ENCODE peak calls at places on chromosome 2, in five cellular contexts. J, G, H, A and M are unnamed samples.

GRCh38 chr2:47890711-47891368 is 15.5 kb downstream of the FBXO11 start:
- DNase-seq in J (no peak), G (no peak), H (no peak), A (no peak), M (no peak)

GRCh38 chr2:71154798-71155197 is 24.4 kb downstream of the MPHOSPH10 start:
- DNase-seq in J (no peak), G (peak), H (no peak), A (peak), M (no peak)

GRCh38 chr2:9658972-9659371 is 28.2 kb upstream of the YWHAQ start:
- DNase-seq in J (no peak), G (peak), H (no peak), A (no peak), M (no peak)

GRCh38 chr2:50840346-50841124 is 191.4 kb downstream of the NRXN1 start:
- DNase-seq in J (no peak), G (no peak), H (no peak), A (no peak), M (no peak)

GRCh38 chr2:1644427-1644826 is 99.9 kb downstream of the PXDN start:
- DNase-seq in J (no peak), G (no peak), H (no peak), A (no peak), M (no peak)

GRCh38 chr2:152400607-152401214 is 65.7 kb downstream of the FMNL2 start:
- DNase-seq in J (no peak), G (no peak), H (no peak), A (no peak), M (no peak)

GRCh38 chr2:11493282-11493681 is 27.3 kb upstream of the E2F6 start:
- DNase-seq in J (no peak), G (no peak), H (no peak), A (no peak), M (no peak)

GRCh38 chr2:122927217-122927616 is 1097.9 kb upstream of the CNTNAP5 start:
- DNase-seq in J (no peak), G (no peak), H (no peak), A (no peak), M (no peak)

GRCh38 chr2:19580830-19581229 is 222.4 kb upstream of the OSR1 start:
- DNase-seq in J (no peak), G (no peak), H (no peak), A (no peak), M (no peak)

GRCh38 chr2:215328066-215328465 is 16.2 kb downstream of the ATIC start:
- DNase-seq in J (no peak), G (no peak), H (no peak), A (no peak), M (no peak)

GRCh38 chr2:143296089-143296488 is 166.9 kb downstream of the ARHGAP15 start:
- DNase-seq in J (no peak), G (no peak), H (no peak), A (no peak), M (no peak)

GRCh38 chr2:86454238-86454637 is 13.1 kb downstream of the KDM3A start:
- DNase-seq in J (no peak), G (no peak), H (no peak), A (no peak), M (no peak)

GRCh38 chr2:137929504-137929886 is 34.8 kb upstream of the HNMT start:
- DNase-seq in J (no peak), G (no peak), H (no peak), A (no peak), M (no peak)

GRCh38 chr2:39731546-39731945 is 47.5 kb downstream of the THUMPD2 start:
- DNase-seq in J (no peak), G (no peak), H (no peak), A (peak), M (no peak)

GRCh38 chr2:39730276-39730675 is 48.8 kb downstream of the THUMPD2 start:
- DNase-seq in J (no peak), G (no peak), H (no peak), A (no peak), M (no peak)

GRCh38 chr2:39732492-39732891 is 46.6 kb downstream of the THUMPD2 start:
- DNase-seq in J (no peak), G (no peak), H (no peak), A (no peak), M (no peak)

GRCh38 chr2:39728941-39729351 is 50.1 kb downstream of the THUMPD2 start:
- DNase-seq in J (no peak), G (peak), H (peak), A (peak), M (no peak)

GRCh38 chr2:39730685-39731302 is 48.3 kb downstream of the THUMPD2 start:
- DNase-seq in J (no peak), G (peak), H (no peak), A (peak), M (no peak)
- TF ChIP-seq CTCF in J (peak), G (no peak), H (peak), A (peak), M (no peak)

DNA sequence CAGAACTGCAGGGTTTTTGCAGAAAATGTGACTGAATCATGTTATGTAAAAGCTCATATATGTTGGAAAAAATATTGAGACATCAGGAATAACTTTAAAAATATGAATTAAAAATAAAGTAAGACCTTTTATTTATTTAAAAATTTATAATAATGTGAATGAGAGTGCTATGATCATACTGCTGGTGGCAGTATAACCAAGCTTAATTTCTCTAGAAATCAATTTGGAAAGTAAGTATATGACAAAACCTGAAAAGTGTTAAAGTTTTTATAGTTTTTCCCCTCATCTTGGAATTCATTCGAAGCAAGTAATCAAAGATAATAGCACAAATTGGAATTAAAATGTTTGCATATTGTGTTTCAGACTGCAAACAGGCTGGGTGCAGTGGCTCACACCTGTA is 7.5 kb downstream of the SLC39A10 start:
- DNase-seq in J (no peak), G (no peak), H (no peak), A (peak), M (no peak)
- TF ChIP-seq CTCF in J (no peak), G (no peak), H (no peak), A (peak), M (no peak)

DNA sequence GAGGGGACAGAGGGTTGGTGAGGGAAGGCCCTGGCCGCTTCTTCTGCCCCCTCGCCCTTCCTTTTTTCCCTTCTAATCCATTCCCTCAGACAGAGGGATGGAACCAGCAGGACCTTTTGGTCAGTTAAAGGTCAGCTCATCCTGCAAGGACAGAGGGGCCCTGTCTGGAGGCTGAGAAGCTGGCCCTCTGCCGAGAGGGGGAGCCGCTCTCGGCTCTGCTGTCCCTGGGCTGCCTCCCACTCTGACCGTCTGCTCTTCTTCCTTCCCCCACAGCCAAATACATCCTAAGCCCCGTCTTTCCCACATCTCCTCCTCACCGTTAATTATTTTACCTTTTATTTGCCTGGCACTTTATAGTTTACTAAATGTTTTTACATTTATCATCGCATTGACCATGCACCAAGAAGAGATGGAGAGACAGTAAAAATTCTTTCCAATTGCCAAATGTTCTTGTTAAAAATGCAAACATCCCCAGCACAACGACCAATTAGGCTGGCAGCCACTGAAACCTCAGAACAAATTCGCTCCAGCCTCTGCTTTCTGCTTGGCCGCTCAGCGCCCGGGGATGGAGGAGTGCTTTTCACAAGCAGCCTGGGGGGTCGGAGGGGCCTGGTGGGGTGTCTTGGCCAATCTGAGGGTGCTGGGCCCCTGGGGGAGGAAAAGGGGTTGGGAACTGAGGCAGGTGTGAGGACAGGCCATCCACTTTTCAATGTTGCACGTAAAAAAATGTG is 123.8 kb downstream of the TNS1 start:
- DNase-seq in J (no peak), G (no peak), H (no peak), A (no peak), M (no peak)
- TF ChIP-seq CTCF in J (no peak), G (no peak), H (no peak), A (no peak), M (no peak)

DNA sequence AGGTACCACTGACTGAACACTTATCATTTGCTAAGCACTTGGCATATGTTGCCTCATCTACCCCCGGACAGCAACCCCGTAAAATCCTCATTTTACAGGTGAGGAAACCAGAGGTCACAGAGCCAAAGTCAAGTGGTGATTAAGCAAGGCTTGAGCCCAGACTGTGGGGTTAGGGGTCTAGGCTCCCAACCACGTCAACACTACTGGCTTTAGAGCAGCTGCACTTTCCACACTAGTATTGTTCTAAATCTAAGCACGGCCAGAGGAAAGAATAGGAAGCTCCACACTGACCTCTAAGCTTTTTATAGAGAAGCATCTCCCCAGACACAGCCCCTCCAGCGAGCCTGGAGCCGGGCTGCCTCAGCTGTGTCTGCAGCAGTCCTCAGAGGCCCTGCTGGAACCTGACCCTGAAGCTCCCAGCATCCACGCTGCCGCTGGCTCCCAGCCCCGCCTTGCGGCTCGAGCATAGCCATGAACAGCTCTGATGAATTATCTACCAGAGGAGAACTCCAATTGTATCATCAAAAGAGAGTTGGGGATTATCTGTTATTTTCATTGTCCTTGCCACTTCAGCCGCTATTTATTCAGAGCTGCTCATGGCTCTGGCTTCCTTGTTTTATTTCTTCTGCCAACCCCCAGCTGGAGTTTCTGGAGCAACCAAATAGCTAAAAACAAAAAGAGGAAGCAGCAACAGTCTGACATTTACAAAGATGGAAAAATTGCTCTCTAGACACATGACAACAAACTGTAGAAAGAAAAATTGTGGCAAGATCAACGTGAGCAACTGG is 62.2 kb upstream of the RTN4 start:
- DNase-seq in J (no peak), G (no peak), H (peak), A (no peak), M (no peak)
- TF ChIP-seq CTCF in J (no peak), G (no peak), H (no peak), A (no peak), M (no peak)

DNA sequence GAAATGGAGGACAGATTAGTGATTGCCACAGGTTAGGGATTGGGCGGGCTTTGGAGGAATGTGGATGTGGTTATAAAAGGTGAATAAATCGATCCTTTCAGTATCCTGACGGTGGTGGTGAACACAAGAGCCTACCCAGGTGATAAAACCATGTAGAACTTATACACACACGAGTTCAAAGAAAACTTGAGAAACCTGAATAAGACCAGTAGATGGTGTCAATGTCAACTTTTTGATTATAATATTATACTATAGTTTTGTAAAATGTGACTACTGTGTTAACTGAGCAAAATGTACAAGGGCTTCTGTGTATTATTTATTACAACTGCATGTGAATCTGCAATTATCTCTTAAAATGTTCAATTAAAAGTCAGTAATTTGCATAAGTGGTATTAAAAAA is 136.3 kb downstream of the ERBB4 start:
- DNase-seq in J (no peak), G (no peak), H (no peak), A (peak), M (no peak)
- TF ChIP-seq CTCF in J (no peak), G (no peak), H (no peak), A (peak), M (no peak)

DNA sequence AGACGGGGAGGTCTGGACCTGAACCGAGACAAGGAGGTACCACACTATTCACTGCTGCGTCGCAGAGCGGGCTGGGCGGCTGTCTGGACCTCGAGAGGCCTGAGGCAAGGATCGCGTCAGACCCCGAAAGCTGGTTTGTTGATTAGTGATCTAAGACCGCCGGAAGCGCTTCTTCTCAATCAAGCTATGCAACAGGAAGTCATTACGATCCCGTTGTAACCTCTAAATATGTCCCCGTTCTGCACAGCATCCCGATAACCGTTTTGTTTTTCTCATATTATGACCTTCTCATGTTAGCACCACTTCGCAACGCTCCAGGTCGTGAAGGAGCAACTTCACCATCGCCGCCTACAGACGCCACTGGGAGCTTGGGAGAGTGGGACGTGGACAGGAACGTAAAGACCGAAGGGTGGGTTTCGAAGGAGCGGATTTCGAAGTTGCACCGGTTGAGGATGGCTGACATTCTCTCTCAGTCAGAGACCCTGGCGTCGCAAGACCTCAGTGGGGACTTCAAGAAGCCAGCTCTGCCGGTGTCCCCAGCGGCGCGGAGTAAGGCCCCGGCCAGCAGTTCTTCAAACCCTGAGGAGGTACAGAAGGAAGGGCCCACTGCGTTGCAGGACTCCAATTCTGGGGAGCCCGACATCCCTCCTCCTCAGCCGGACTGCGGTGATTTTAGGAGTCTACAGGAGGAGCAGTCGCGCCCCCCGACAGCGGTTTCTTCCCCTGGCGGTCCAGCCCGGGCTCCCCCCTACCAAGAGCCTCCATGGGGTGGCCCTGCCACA is at the start of the genes SLC4A1AP and SUPT7L:
- DNase-seq in J (peak), G (peak), H (peak), A (peak), M (peak)
- TF ChIP-seq CTCF in J (no peak), G (no peak), H (no peak), A (no peak), M (no peak)

DNA sequence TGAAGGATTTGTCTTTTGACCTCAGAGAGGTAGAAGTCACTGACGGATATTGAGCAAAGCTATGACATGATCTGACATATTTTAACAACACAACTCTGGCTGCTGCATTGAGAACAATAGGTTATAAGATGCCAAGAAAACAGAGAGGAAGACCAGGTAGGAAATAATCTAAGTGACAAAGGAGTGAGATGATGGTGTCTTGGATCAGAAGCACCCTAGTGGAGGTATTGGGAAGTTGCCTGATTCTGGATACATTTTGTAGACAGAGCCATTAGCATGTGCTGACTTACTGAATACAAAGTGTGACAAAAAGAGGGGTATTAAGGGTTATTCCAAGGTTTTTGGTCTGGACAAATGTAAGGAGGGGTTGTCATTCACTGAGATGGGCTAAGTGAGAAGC is 1438.1 kb downstream of the DPP10 start:
- DNase-seq in J (no peak), G (peak), H (no peak), A (no peak), M (no peak)
- TF ChIP-seq CTCF in J (no peak), G (no peak), H (no peak), A (peak), M (no peak)

DNA sequence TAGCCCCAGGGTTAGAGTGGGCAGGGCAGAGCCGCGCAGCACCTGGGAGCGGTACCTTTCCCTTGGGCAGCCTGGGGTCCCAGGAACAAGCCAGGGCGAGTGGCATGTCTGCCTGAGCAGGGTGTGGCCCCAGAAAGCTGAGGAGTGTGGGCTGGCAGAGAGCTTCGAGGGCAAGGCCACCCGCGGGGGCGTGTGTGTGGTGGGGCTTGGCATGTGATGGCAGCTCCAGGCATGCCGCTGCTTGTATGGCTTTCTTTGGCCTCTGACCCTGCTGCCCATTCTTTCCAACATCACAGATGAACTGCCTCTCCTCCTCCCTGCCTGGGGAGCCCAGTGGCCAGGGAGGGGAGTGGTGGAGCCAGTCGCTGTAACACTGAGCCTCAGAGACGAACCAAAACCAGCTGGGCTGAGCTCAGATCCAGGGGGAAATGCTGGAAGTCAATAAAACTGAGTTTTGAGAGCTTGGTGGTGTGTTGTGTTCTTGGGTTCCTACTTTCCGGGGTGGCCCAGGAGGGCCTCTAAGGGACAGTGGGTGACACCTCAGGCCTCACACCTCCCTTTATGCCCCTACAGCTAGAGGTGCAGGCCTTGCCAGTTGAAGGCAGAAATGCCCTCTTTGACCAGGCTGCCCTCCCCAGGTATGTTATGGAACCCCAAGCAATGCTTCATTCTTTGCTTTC is 7.4 kb downstream of the DNAJB2 start:
- DNase-seq in J (no peak), G (peak), H (no peak), A (no peak), M (no peak)
- TF ChIP-seq CTCF in J (no peak), G (no peak), H (no peak), A (no peak), M (no peak)

GRCh38 chr2:69725706-69726360 is 16.1 kb upstream of the ANXA4 start:
- DNase-seq in J (no peak), G (no peak), H (no peak), A (no peak), M (no peak)

GRCh38 chr2:69723791-69724190 is 18.1 kb upstream of the ANXA4 start:
- DNase-seq in J (no peak), G (no peak), H (no peak), A (no peak), M (no peak)

GRCh38 chr2:69720404-69720803 is 21.5 kb upstream of the ANXA4 start:
- DNase-seq in J (no peak), G (no peak), H (no peak), A (peak), M (no peak)

GRCh38 chr2:69720922-69721491 is 20.9 kb upstream of the ANXA4 start:
- DNase-seq in J (no peak), G (no peak), H (no peak), A (no peak), M (no peak)

GRCh38 chr2:69724540-69725159 is 17.3 kb upstream of the ANXA4 start:
- DNase-seq in J (peak), G (peak), H (peak), A (peak), M (peak)
- TF ChIP-seq CTCF in J (peak), G (peak), H (peak), A (peak), M (peak)